ENCODE peak calls at places on chromosome 12, in eight cellular contexts. Q is MV-4-11; E is AG20443; W is EL; V is activated CD8-positive, alpha-beta memory T cell treated with anti-CD3 and anti-CD28 coated beads, Interleukin-2, amount 10 ng/mL, durations not matched to agents 7 days and 5 days; N is endothelial cell; G is NCI-H510A treated with DMSO at 0.1 percent for 48 hours; S is activated T-cell treated with anti-CD3 and anti-CD28 coated beads, Interleukin-2, amount 50 U/mL, for 4 hours. Z is an unnamed sample.

GRCh38 chr12:8011331-8011730 is 21.2 kb upstream of the FOXJ2 start:
- DNase-seq in S (no peak), E (no peak), W (no peak), G (no peak), V (no peak), Q (no peak), N (no peak), Z (no peak)

GRCh38 chr12:2752676-2753371 is 41.9 kb upstream of the FKBP4 start:
- DNase-seq in G (no peak), N (peak), Q (peak), S (peak), V (peak), E (peak), W (peak), Z (no peak)

GRCh38 chr12:26402648-26403047 is 207.3 kb downstream of the SSPN start:
- DNase-seq in G (peak), V (no peak), E (no peak), N (no peak), S (no peak), Q (no peak), W (no peak), Z (no peak)

GRCh38 chr12:50984899-50985298 is 32.6 kb downstream of the HIGD1C start:
- DNase-seq in W (peak), E (no peak), V (no peak), Q (no peak), G (no peak), S (no peak), N (no peak), Z (no peak)

GRCh38 chr12:103751171-103751570 is 89.9 kb downstream of the NT5DC3 start:
- DNase-seq in N (peak), W (no peak), S (no peak), G (no peak), Q (no peak), V (no peak), E (no peak), Z (no peak)

GRCh38 chr12:20631711-20632110 is 63.4 kb upstream of the SLCO1C1 start:
- DNase-seq in V (no peak), G (no peak), E (peak), W (no peak), Q (no peak), S (no peak), N (no peak), Z (no peak)

GRCh38 chr12:28096649-28097048 is 93.6 kb upstream of the CCDC91 start:
- DNase-seq in G (peak), V (no peak), E (no peak), S (no peak), W (no peak), Q (no peak), N (no peak), Z (no peak)

GRCh38 chr12:114409796-114410520 is 4.0 kb upstream of the TBX5 start:
- DNase-seq in S (no peak), G (no peak), V (no peak), N (no peak), E (no peak), Q (no peak), W (peak), Z (no peak)

GRCh38 chr12:10358131-10358530 is 31.7 kb downstream of the KLRK1 start:
- DNase-seq in N (no peak), W (no peak), E (no peak), Q (no peak), S (no peak), G (peak), V (no peak), Z (peak)

GRCh38 chr12:55629058-55629841 is 7.4 kb upstream of the OR10P1 start:
- DNase-seq in Q (peak), E (no peak), V (no peak), W (no peak), S (no peak), N (no peak), G (no peak), Z (no peak)

GRCh38 chr12:110353211-110353965 is 50.1 kb downstream of the ANAPC7 start:
- DNase-seq in N (no peak), V (no peak), Q (no peak), E (no peak), S (no peak), W (no peak), G (no peak), Z (no peak)

GRCh38 chr12:27780612-27781408 is 774 bp upstream of the MANSC4 start:
- DNase-seq in E (peak), G (peak), N (peak), W (peak), Q (no peak), V (peak), S (peak), Z (peak)

GRCh38 chr12:79725987-79726386 is 35.2 kb upstream of the PAWR start:
- DNase-seq in Q (no peak), N (no peak), G (no peak), V (no peak), S (no peak), E (peak), W (peak), Z (no peak)

GRCh38 chr12:49232940-49233841 is 31.7 kb upstream of the TUBA1C start:
- DNase-seq in G (peak), E (peak), W (no peak), N (peak), Q (peak), S (no peak), V (no peak), Z (peak)

GRCh38 chr12:124509676-124510300 is 57.6 kb downstream of the NCOR2 start:
- DNase-seq in W (peak), V (no peak), E (peak), N (no peak), S (no peak), G (no peak), Q (no peak), Z (no peak)

GRCh38 chr12:75715682-75716081 is 204.3 kb upstream of the KRR1 start:
- DNase-seq in V (no peak), E (no peak), W (no peak), S (no peak), N (no peak), Q (no peak), G (no peak), Z (no peak)

GRCh38 chr12:110880651-110881050 is 33.9 kb downstream of the CCDC63 start:
- DNase-seq in S (no peak), V (no peak), E (no peak), Q (no peak), W (no peak), G (no peak), N (no peak), Z (no peak)

GRCh38 chr12:106600503-106600902 is 17.7 kb downstream of the RFX4 start:
- DNase-seq in Q (no peak), E (no peak), W (no peak), S (no peak), G (no peak), N (no peak), V (no peak), Z (no peak)

GRCh38 chr12:76080729-76081415 is 3.6 kb downstream of the NAP1L1 start:
- DNase-seq in G (no peak), Q (no peak), W (no peak), N (peak), E (no peak), S (no peak), V (no peak), Z (no peak)

GRCh38 chr12:52433501-52434095 is 573 bp downstream of the KRT75 start:
- DNase-seq in N (no peak), E (no peak), V (no peak), Q (no peak), W (no peak), G (no peak), S (no peak), Z (no peak)

GRCh38 chr12:73935817-73936216 is 601.8 kb upstream of the ATXN7L3B start:
- DNase-seq in V (no peak), S (no peak), Q (no peak), E (no peak), N (no peak), G (peak), W (no peak), Z (peak)

GRCh38 chr12:117053597-117054201 is 45.5 kb downstream of the TESC start:
- DNase-seq in E (no peak), N (no peak), V (no peak), W (no peak), G (no peak), S (no peak), Q (peak), Z (no peak)

GRCh38 chr12:107309020-107309419 is 215.7 kb upstream of the CRY1 start:
- DNase-seq in N (no peak), E (no peak), V (peak), Q (no peak), S (no peak), G (no peak), W (no peak), Z (no peak)

GRCh38 chr12:43893670-43894069 is 57.8 kb downstream of the TMEM117 start:
- DNase-seq in V (no peak), G (no peak), S (no peak), Q (no peak), W (peak), N (no peak), E (peak), Z (no peak)

GRCh38 chr12:24970177-24970576 is 21.3 kb upstream of the BCAT1 start:
- DNase-seq in V (no peak), E (no peak), Q (no peak), N (no peak), G (no peak), W (no peak), S (no peak), Z (no peak)

GRCh38 chr12:124654666-124655316 is 87.4 kb upstream of the NCOR2 start:
- DNase-seq in S (no peak), W (peak), V (no peak), G (no peak), Q (no peak), N (no peak), E (peak), Z (no peak)

GRCh38 chr12:62347922-62348650 is 87.9 kb downstream of the USP15 start:
- DNase-seq in E (peak), Q (no peak), S (no peak), G (no peak), N (no peak), V (no peak), W (peak), Z (no peak)

GRCh38 chr12:113973109-113973904 is 7.2 kb upstream of the RBM19 start:
- DNase-seq in W (no peak), N (no peak), G (no peak), S (no peak), V (no peak), E (no peak), Q (peak), Z (no peak)

GRCh38 chr12:131867891-131868675 is 26.3 kb upstream of the ULK1 start:
- DNase-seq in Q (no peak), S (no peak), W (peak), G (no peak), E (peak), N (no peak), V (no peak), Z (no peak)

GRCh38 chr12:56878010-56878339 is 56.2 kb downstream of the SDR9C7 start:
- DNase-seq in Q (peak), W (peak), V (no peak), S (no peak), N (no peak), E (no peak), G (no peak), Z (no peak)

GRCh38 chr12:54421175-54421872 is 2.3 kb upstream of the ITGA5 start:
- DNase-seq in E (no peak), N (no peak), Q (no peak), V (no peak), G (no peak), S (no peak), W (peak), Z (no peak)

GRCh38 chr12:129614221-129614885 is 289.5 kb downstream of the TMEM132D start:
- DNase-seq in E (no peak), V (no peak), N (no peak), S (no peak), W (no peak), Q (no peak), G (no peak), Z (no peak)

GRCh38 chr12:92199846-92200576 is 54.4 kb upstream of the BTG1 start:
- DNase-seq in V (no peak), G (no peak), S (no peak), W (no peak), E (no peak), N (no peak), Q (no peak), Z (no peak)

GRCh38 chr12:81699572-81699971 is 59.6 kb downstream of the PPFIA2 start:
- DNase-seq in W (no peak), V (no peak), G (no peak), S (no peak), N (no peak), Q (no peak), E (no peak), Z (no peak)

GRCh38 chr12:130429656-130430505 is 92.2 kb downstream of the PIWIL1 start:
- DNase-seq in E (no peak), G (no peak), S (no peak), W (no peak), Q (no peak), V (no peak), N (no peak), Z (no peak)

GRCh38 chr12:55972045-55972843 is 1.6 kb upstream of the RAB5B start:
- DNase-seq in N (no peak), W (peak), V (no peak), E (peak), S (no peak), G (no peak), Q (no peak), Z (no peak)

GRCh38 chr12:89529738-89530137 is 3.9 kb upstream of the POC1B start:
- DNase-seq in G (peak), V (no peak), N (no peak), E (peak), W (peak), Q (peak), S (no peak), Z (peak)

GRCh38 chr12:116880817-116881324 is 370 bp downstream of the HRK start:
- DNase-seq in W (peak), V (peak), Q (no peak), E (peak), N (peak), S (no peak), G (peak), Z (peak)

Z was measured in NCI-H345.